ENCODE peak calls at places on chromosomes 12 and 14, in six cellular contexts. A, K, N, W, X and Y are unnamed samples.

GRCh38 chr12:46174919-46175318 is 93.9 kb downstream of the SLC38A1 start:
- DNase-seq in N (no peak), K (no peak), X (no peak), A (no peak), W (no peak), Y (no peak)

GRCh38 chr14:71625175-71625574 is 307.1 kb upstream of the RGS6 start:
- DNase-seq in K (no peak), A (no peak), W (no peak), X (no peak), N (no peak), Y (no peak)

GRCh38 chr12:110906985-110907384 is 13.4 kb downstream of the MYL2 start:
- DNase-seq in W (no peak), A (no peak), X (no peak), N (no peak), K (no peak), Y (no peak)

GRCh38 chr12:3202734-3203446 is 125.7 kb downstream of the TSPAN9 start:
- DNase-seq in N (no peak), K (peak), A (no peak), W (peak), X (no peak), Y (no peak)

GRCh38 chr12:38053655-38054464 is 262.7 kb upstream of the ALG10B start:
- DNase-seq in A (no peak), W (no peak), X (peak), N (peak), K (no peak), Y (no peak)

GRCh38 chr14:54383811-54384210 is 13.0 kb upstream of the CDKN3 start:
- DNase-seq in X (no peak), W (no peak), N (no peak), K (no peak), A (no peak), Y (no peak)

GRCh38 chr12:34401659-34402227 is 379.4 kb downstream of the ALG10 start:
- DNase-seq in A (no peak), K (no peak), N (no peak), X (no peak), W (peak), Y (peak)

GRCh38 chr12:131369094-131369845 is 341.6 kb upstream of the SFSWAP start:
- DNase-seq in W (no peak), K (no peak), A (no peak), X (no peak), N (no peak), Y (no peak)

GRCh38 chr12:106251636-106252035 is 3.8 kb upstream of the CKAP4 start:
- DNase-seq in X (no peak), K (peak), W (no peak), N (no peak), A (peak), Y (peak)

GRCh38 chr14:75982724-75983358 is 1.0 kb upstream of the TGFB3 start:
- DNase-seq in W (peak), K (peak), N (no peak), X (no peak), A (peak), Y (peak)

GRCh38 chr12:69052613-69053408 is 119.8 kb upstream of the CPM start:
- DNase-seq in K (peak), N (no peak), A (peak), X (no peak), W (no peak), Y (no peak)

GRCh38 chr14:49999826-50000214 is 106.9 kb downstream of the ARF6 start:
- DNase-seq in K (no peak), A (no peak), W (no peak), N (no peak), X (no peak), Y (no peak)

GRCh38 chr12:19190292-19191031 is 60.9 kb downstream of the PLEKHA5 start:
- DNase-seq in W (no peak), N (no peak), A (no peak), X (no peak), K (peak), Y (no peak)

GRCh38 chr12:4943067-4943937 is 33.6 kb downstream of the KCNA1 start:
- DNase-seq in A (no peak), X (no peak), N (no peak), K (no peak), W (no peak), Y (no peak)